ENCODE peak calls at places on chromosomes 11 and 22, in eight cellular contexts. O, L, Y, B, F, T, N and P are unnamed samples.

GRCh38 chr11:8693010-8693551 is 10.5 kb downstream of the RPL27A start:
- DNase-seq in O (no peak), L (no peak), Y (no peak), B (no peak), F (no peak), T (no peak), N (no peak), P (no peak)

GRCh38 chr22:39117585-39118191 is 20.6 kb downstream of the APOBEC3H start:
- DNase-seq in O (peak; percentile 46), L (peak; percentile 36), Y (no peak), B (no peak), F (peak; percentile 37), T (no peak), N (no peak), P (peak; percentile 47)

GRCh38 chr11:130381317-130381716 is 47.1 kb downstream of the ADAMTS8 start:
- DNase-seq in O (no peak), L (no peak), Y (no peak), B (no peak), F (no peak), T (no peak), N (no peak), P (no peak)

GRCh38 chr22:24421428-24421931 is 5.9 kb upstream of the ADORA2A start:
- DNase-seq in O (no peak), L (peak; percentile 35), Y (no peak), B (no peak), F (no peak), T (peak; percentile 17), N (no peak), P (no peak)

GRCh38 chr11:112963368-112963955 is 2.2 kb downstream of the NCAM1 start:
- DNase-seq in O (no peak), L (no peak), Y (peak; percentile 10), B (peak; percentile 62), F (no peak), T (peak; percentile 33), N (peak; percentile 43), P (peak; percentile 66)

GRCh38 chr11:125165111-125165663 is 636 bp downstream of the PKNOX2 start:
- DNase-seq in O (no peak), L (peak; percentile 21), Y (peak; percentile 32), B (peak; percentile 70), F (peak; percentile 29), T (peak; percentile 55), N (peak; percentile 50), P (peak; percentile 47)

GRCh38 chr11:66659785-66660184 is 17.9 kb downstream of the RBM4B start:
- DNase-seq in O (no peak), L (no peak), Y (no peak), B (no peak), F (no peak), T (no peak), N (no peak), P (no peak)

GRCh38 chr11:62786318-62787004 is 741 bp upstream of the TMEM179B start:
- DNase-seq in O (peak; percentile 91), L (peak; percentile 92), Y (peak; percentile 85), B (peak; percentile 94), F (peak; percentile 85), T (peak; percentile 90), N (peak; percentile 90), P (peak; percentile 92)

GRCh38 chr11:102347526-102348331 is 715 bp downstream of the BIRC2 start:
- DNase-seq in O (no peak), L (no peak), Y (no peak), B (no peak), F (no peak), T (no peak), N (no peak), P (no peak)

GRCh38 chr22:49156662-49157285 is 670.9 kb downstream of the BRD1 start:
- DNase-seq in O (no peak), L (no peak), Y (no peak), B (no peak), F (no peak), T (no peak), N (no peak), P (no peak)

GRCh38 chr11:26073646-26074045 is 258.3 kb upstream of the ANO3 start:
- DNase-seq in O (no peak), L (no peak), Y (no peak), B (no peak), F (no peak), T (no peak), N (no peak), P (no peak)

GRCh38 chr11:12110714-12111481 is 508 bp downstream of the MICAL2 start:
- DNase-seq in O (no peak), L (no peak), Y (no peak), B (peak; percentile 81), F (no peak), T (peak; percentile 47), N (no peak), P (peak; percentile 32)

GRCh38 chr11:12362857-12363256 is 14.5 kb upstream of the PARVA start:
- DNase-seq in O (no peak), L (no peak), Y (no peak), B (no peak), F (no peak), T (no peak), N (no peak), P (no peak)

GRCh38 chr11:38819986-38820385 is 2221.9 kb upstream of the RAG2 start:
- DNase-seq in O (no peak), L (no peak), Y (no peak), B (no peak), F (no peak), T (no peak), N (no peak), P (no peak)

GRCh38 chr11:103536335-103536722 is 427.1 kb downstream of the DYNC2H1 start:
- DNase-seq in O (no peak), L (no peak), Y (no peak), B (no peak), F (no peak), T (no peak), N (no peak), P (no peak)

GRCh38 chr22:30127749-30128166 is 47.5 kb downstream of the HORMAD2 start:
- DNase-seq in O (no peak), L (no peak), Y (no peak), B (no peak), F (no peak), T (no peak), N (no peak), P (no peak)

GRCh38 chr11:115500547-115501503 is 3.4 kb downstream of the CADM1 start:
- DNase-seq in O (peak; percentile 23), L (no peak), Y (no peak), B (no peak), F (no peak), T (no peak), N (no peak), P (no peak)

DNA sequence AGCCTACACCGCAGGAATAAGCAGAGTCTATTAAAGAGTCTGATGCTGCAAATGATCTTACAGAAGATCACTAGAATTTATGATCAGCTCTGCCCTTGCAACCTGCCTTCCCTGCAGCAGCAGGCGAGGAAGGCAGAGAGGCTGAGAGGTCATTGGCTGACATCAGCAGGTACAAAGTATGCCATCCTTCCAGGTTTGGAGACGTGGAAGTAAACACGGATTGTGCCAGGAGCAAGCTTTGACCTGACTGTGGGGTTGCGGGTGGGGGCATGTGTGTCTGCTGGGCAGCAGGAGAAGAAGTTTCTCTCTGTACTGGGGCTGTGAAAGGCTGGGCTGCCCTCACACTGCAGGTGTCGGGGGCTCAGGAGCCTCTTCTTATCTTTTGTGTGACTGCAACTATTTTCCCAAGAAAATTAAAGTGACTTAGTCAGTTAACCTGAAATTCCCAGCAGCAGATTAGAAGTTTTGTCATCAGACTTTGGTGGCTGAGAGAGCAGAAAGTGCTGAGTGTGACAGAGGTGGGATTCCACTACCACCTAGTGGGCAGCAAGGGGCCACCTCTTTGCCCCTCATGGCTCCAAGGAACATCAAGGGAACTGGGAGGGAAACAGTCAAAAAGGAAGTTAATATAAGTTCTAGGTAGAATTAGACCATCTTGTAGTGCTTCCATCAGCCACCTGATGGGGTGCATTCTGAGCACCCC is 565.9 kb downstream of the ETS1 start:
- DNase-seq in O (no peak), L (no peak), Y (no peak), B (no peak), F (no peak), T (no peak), N (no peak), P (peak; percentile 48)
- TF ChIP-seq CTCF in O (peak; percentile 64), L (peak; percentile 6), Y (peak; percentile 69), B (no peak), F (no peak), T (no peak), N (no peak), P (peak; percentile 64)

GRCh38 chr22:45103756-45104155 is 60.0 kb upstream of the NUP50 start:
- DNase-seq in O (no peak), L (no peak), Y (no peak), B (no peak), F (no peak), T (no peak), N (no peak), P (no peak)
- TF ChIP-seq CTCF in O (no peak), L (no peak), Y (no peak), B (no peak), F (no peak), T (no peak), N (no peak), P (no peak)

GRCh38 chr22:19503869-19504268 is 20.3 kb downstream of the CLDN5 start:
- DNase-seq in O (no peak), L (no peak), Y (no peak), B (peak; percentile 51), F (no peak), T (no peak), N (no peak), P (no peak)
- TF ChIP-seq CTCF in O (no peak), L (no peak), Y (peak; percentile 11), B (no peak), F (no peak), T (no peak), N (no peak), P (no peak)

DNA sequence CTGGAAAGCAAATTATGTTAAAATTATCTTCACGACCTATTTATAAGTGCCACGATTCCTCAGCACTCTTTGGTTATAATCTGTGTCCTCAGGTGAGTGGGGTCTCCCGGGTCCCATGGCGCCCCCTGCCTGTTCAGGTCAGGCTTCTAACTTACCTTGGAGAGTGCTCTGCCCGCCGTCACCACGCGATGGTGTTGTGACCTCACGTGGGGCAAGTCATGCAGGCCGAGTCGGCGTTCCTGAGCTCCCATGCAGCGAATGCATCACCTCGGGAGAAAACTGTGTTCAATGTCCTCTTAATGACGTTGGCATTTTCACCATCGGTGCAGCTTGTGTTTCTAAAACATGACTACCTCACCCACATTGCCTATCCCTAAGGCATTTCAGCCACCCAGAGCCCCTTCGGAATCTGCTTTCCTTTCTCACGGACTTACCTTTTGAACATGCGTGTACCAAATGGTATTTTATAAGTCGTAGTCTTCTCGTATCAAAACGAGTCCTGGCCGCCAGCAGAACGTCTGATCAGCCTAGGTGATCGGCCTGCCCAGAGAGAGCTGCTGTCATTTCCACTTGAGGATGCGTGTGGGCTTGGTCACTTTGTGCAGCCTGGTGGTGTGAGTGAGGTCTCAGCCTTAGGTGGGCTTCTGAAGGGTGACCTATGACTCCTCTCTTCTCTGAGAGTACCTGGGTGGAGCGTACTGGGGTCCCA is 64.8 kb downstream of the TBC1D22A start:
- DNase-seq in O (no peak), L (no peak), Y (no peak), B (no peak), F (no peak), T (no peak), N (no peak), P (peak; percentile 39)
- TF ChIP-seq CTCF in O (peak; percentile 29), L (no peak), Y (peak; percentile 58), B (peak; percentile 5), F (no peak), T (no peak), N (no peak), P (peak; percentile 26)